ENCODE peak calls at places on chromosomes 16 and 17, in five cellular contexts. K, A, L, E and D are unnamed samples.

GRCh38 chr17:78972507-78973105 is 7.1 kb downstream of the LGALS3BP start:
- DNase-seq in A (no peak), E (no peak), K (no peak), L (no peak), D (no peak)

GRCh38 chr16:51950118-51950517 is 596.8 kb downstream of the TOX3 start:
- DNase-seq in E (no peak), L (no peak), A (no peak), K (no peak), D (no peak)

GRCh38 chr16:27437946-27438345 is 36.0 kb downstream of the IL21R start:
- DNase-seq in L (peak), K (no peak), E (no peak), A (no peak), D (peak)

GRCh38 chr16:30551781-30552180 is 6.4 kb downstream of the ZNF764 start:
- DNase-seq in E (no peak), L (no peak), K (no peak), A (no peak), D (no peak)

GRCh38 chr16:10950393-10950792 is 6.0 kb downstream of the CLEC16A start:
- DNase-seq in E (no peak), K (no peak), L (no peak), A (no peak), D (no peak)

GRCh38 chr17:27853121-27853520 is 40.0 kb downstream of the LYRM9 start:
- DNase-seq in K (no peak), E (no peak), A (no peak), L (no peak), D (no peak)

GRCh38 chr16:27444015-27444414 is 42.0 kb downstream of the IL21R start:
- DNase-seq in A (no peak), L (no peak), E (no peak), K (peak), D (no peak)

GRCh38 chr16:15739449-15739848 is 89.4 kb downstream of the NDE1 start:
- DNase-seq in E (no peak), K (no peak), L (no peak), A (no peak), D (no peak)

GRCh38 chr17:32259596-32259995 is 6.0 kb upstream of the RHBDL3 start:
- DNase-seq in L (no peak), K (peak), A (no peak), E (no peak), D (no peak)

GRCh38 chr16:10566613-10567012 is 13.8 kb downstream of the EMP2 start:
- DNase-seq in E (no peak), A (no peak), K (no peak), L (no peak), D (no peak)

GRCh38 chr17:73984981-73985380 is 218.5 kb upstream of the RPL38 start:
- DNase-seq in A (no peak), L (no peak), E (no peak), K (no peak), D (no peak)

GRCh38 chr17:40551874-40552768 is 13.2 kb downstream of the CCR7 start:
- DNase-seq in K (peak), E (peak), A (no peak), L (peak), D (peak)

GRCh38 chr17:8384801-8385335 is 1.9 kb upstream of the RPL26 start:
- DNase-seq in E (no peak), L (no peak), K (no peak), A (peak), D (peak)

GRCh38 chr17:28174352-28175046 is 132.0 kb downstream of the NLK start:
- DNase-seq in A (no peak), L (no peak), E (no peak), K (no peak), D (no peak)

GRCh38 chr17:28416703-28417311 is 10.8 kb upstream of the SLC46A1 start:
- DNase-seq in K (no peak), L (no peak), A (peak), E (peak), D (no peak)

GRCh38 chr17:73586921-73587680 is 57.1 kb downstream of the SDK2 start:
- DNase-seq in A (no peak), E (no peak), K (no peak), L (no peak), D (no peak)

GRCh38 chr17:40345161-40346034 is 19.1 kb downstream of the GJD3 start:
- DNase-seq in E (no peak), K (peak), L (peak), A (peak), D (no peak)

GRCh38 chr17:31534223-31534888 is 142.9 kb downstream of the RAB11FIP4 start:
- DNase-seq in L (no peak), A (no peak), E (no peak), K (peak), D (no peak)

DNA sequence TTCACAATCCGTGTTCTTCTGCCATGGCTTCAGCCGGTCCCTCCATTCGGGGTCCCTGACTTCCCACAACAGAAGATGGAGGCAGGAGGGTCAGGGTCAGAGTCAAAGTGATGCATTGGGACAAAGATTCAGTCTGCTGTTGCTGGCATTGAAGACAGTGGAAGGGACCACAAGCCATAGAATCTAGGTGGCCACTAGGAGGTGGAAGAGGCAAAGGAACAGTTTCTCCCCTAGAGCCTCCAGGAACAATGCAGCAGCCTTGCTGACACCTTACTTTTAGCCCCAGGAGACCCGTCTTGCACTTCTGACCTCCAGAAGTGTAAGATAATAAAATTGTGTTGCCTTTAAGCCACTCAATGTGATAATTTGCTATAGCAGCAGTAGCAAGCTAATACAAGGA is 55.9 kb downstream of the MFSD11 start:
- DNase-seq in L (no peak), A (peak), K (peak), E (no peak), D (no peak)
- TF ChIP-seq CTCF in L (no peak), A (no peak), K (no peak), E (no peak), D (peak)

GRCh38 chr16:85566502-85567100 is 46.5 kb upstream of the GSE1 start:
- DNase-seq in E (no peak), K (no peak), A (no peak), L (no peak), D (no peak)
- TF ChIP-seq CTCF in E (no peak), K (no peak), A (no peak), L (no peak), D (no peak)

GRCh38 chr16:75559564-75560372 is 3.7 kb upstream of the TMEM231 start:
- DNase-seq in E (no peak), K (no peak), A (no peak), L (no peak), D (no peak)

GRCh38 chr16:75559002-75559401 is 3.0 kb upstream of the TMEM231 start:
- DNase-seq in L (no peak), E (no peak), A (no peak), K (no peak), D (no peak)

GRCh38 chr16:75555213-75555706 is 792 bp downstream of the TMEM231 start:
- DNase-seq in L (peak), A (peak), K (peak), E (peak), D (peak)

GRCh38 chr16:75552951-75553350 is 3.1 kb downstream of the TMEM231 start:
- DNase-seq in K (no peak), E (no peak), A (no peak), L (no peak), D (no peak)

GRCh38 chr16:75555707-75556512 is at the start of gene TMEM231:
- DNase-seq in L (peak), A (peak), E (peak), K (peak), D (peak)
- TF ChIP-seq CTCF in L (no peak), A (no peak), E (no peak), K (no peak), D (no peak)

GRCh38 chr16:2271848-2272461 is 4.0 kb upstream of the RNPS1 start:
- DNase-seq in A (no peak), L (no peak), K (no peak), E (no peak), D (peak)

GRCh38 chr16:2267913-2268666 is at the start of gene RNPS1:
- DNase-seq in L (peak), A (peak), E (peak), K (peak), D (peak)

GRCh38 chr16:2270588-2271470 is 2.9 kb upstream of the RNPS1 start:
- DNase-seq in A (no peak), L (no peak), K (no peak), E (no peak), D (no peak)

GRCh38 chr16:2273484-2273883 is 5.6 kb upstream of the RNPS1 start:
- DNase-seq in A (no peak), L (no peak), K (no peak), E (no peak), D (peak)

DNA sequence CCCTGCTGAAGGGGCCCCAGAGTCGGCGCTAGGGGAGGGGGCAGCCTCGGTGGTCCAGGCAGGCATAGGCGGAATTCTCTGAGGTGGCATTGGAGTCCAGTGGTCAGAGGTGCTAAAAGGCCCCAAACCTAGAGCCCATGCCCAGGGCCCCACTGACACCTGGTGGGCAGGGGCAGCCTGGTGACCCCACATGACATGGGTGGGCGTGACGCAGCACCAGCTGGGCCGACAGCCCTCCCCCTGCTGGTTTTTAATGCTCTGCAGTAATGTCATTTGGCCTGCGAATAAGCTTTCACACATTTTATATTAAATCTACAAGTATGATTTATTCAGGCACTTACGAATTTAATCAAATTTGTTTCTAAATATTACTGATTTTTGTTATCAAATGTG is 2.1 kb upstream of the RNPS1 start:
- DNase-seq in K (no peak), L (no peak), E (no peak), A (no peak), D (no peak)
- TF ChIP-seq CTCF in K (no peak), L (no peak), E (no peak), A (no peak), D (no peak)

DNA sequence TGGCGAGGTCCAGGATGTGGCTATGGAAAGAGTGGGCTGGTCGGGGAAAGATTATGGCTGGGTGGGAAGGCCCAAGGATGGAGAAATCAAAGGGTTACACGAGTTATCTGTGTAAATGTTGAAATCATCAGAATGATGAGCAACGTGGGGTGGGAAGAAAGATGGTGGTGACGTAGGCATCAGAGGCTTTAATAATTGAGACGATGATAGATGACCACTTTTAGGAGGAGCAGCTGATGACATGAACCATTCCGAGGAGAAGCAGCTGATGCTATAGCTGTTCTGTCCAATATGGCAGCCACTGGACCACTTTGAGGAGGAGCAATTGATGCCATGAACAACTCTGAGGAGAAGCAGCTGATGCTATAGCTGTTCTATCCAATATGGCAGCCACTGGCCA is 141.2 kb downstream of the USP31 start:
- DNase-seq in A (no peak), E (no peak), K (no peak), L (no peak), D (no peak)
- TF ChIP-seq CTCF in A (no peak), E (no peak), K (no peak), L (no peak), D (no peak)

GRCh38 chr17:2399572-2400473 is 1.0 kb downstream of the MNT start:
- DNase-seq in L (peak), E (peak), K (peak), A (peak), D (peak)
- TF ChIP-seq CTCF in L (no peak), E (no peak), K (no peak), A (peak), D (no peak)

DNA sequence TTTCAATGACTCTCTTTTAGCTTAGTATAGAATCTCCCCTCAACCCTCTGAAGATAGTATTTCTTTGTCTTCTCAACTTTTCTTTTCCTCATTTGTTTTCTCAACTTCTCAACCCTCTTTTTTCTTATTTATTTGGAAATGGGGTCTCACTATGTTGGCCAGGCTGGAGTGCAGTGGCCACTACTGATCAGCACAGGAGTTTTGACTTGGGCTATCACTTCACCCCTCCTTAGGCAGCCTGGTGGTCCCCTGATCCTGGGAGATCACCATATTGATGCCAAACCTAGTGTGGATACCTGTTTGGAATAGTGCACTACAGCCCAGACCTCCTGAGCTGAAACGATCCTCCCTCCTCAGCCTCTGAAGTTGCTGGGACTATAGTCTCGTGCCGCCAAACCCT is 79.8 kb downstream of the PITPNC1 start:
- DNase-seq in A (no peak), E (no peak), L (no peak), K (no peak), D (no peak)
- TF ChIP-seq CTCF in A (no peak), E (no peak), L (no peak), K (no peak), D (no peak)

DNA sequence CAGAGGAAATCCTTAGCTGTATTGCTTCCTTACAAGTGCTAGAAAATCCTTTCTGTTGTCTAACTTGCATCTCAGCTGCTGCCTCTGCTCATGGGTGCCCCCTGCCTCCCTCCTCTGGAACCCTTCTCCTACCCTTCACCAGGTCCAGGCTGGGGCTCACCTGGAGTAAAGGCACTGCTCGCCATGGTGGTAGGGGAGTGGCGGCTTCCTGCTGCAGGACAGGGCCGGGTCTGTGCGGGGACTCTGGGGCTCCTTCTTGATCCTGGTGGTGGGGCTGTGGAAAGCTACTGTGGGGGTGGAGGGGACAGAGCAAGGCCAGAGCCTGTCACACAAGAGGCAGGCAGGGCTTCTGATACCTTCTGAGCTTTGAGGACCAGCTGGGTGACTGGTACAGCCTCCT is 12.4 kb downstream of the ETV4 start:
- DNase-seq in K (no peak), E (no peak), L (no peak), A (no peak), D (peak)
- TF ChIP-seq CTCF in K (no peak), E (no peak), L (no peak), A (no peak), D (no peak)

GRCh38 chr16:80819988-80820387 is 15.6 kb upstream of the CDYL2 start:
- DNase-seq in L (no peak), E (no peak), A (no peak), K (no peak), D (no peak)
- TF ChIP-seq CTCF in L (no peak), E (no peak), A (no peak), K (no peak), D (no peak)

DNA sequence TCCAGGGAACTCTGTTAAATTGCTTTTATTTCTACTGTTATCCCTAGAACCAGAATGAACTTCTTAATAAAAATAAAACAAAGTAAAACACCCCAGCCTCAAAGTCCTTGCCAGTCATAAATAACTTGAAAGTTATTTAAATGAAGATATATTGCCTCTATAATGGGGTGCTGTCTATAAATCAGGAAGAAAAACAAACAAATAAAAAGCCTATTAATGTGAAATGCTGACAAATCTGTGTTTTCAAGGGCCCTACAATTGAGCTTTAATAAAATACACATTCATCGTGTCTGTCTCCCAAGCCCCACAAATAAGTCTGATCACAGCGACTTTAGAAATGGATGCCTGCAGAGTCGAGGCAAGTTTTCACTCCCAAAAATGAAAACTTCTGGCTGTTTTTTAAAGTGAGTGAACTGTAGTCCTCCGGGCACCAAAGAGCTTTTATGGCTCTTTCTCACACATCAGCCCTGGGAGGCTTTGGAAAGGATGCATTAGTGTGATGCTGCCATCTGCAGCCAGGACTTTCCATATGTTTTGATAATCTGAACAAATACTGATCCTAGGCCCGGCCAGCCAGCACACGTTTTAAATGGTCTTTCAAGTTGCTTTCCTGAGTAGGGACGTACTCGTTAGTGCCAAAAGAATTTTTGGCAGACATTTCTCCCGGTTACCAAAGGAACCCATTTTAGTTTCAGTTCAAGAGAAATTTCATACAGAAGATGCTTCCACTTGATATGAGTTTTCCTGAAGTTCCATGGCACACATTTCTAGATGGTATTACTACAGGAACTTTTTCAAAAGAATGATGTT is 16.3 kb downstream of the NACA2 start:
- DNase-seq in K (no peak), A (peak), L (no peak), E (no peak), D (no peak)
- TF ChIP-seq CTCF in K (no peak), A (no peak), L (no peak), E (no peak), D (peak)